ENCODE peak calls at places on chromosome 5, in eight cellular contexts. U is HepG2, G is suprapubic skin, K is Calu3, Z is EH, R is heart left ventricle, D is HS-5, Y is T-helper 9 cell. F is an unnamed sample.
A peak's percentile ranks its signal among the peaks of the same experiment; 100 is the strongest.

GRCh38 chr5:168443950-168444700 is 42.1 kb upstream of the RARS1 start:
- DNase-seq in G (no peak), U (no peak), Z (no peak), K (no peak), R (no peak), D (no peak), Y (no peak), F (no peak)

GRCh38 chr5:87245451-87245850 is 22.2 kb upstream of the RASA1 start:
- DNase-seq in G (no peak), D (no peak), K (no peak), R (no peak), Y (no peak), U (no peak), Z (no peak), F (no peak)

GRCh38 chr5:72821776-72822175 is 5.3 kb downstream of the TNPO1 start:
- DNase-seq in G (no peak), Z (no peak), R (no peak), K (no peak), Y (no peak), D (no peak), U (no peak), F (no peak)

GRCh38 chr5:56270058-56270457 is 36.9 kb upstream of the ANKRD55 start:
- DNase-seq in R (no peak), D (no peak), U (peak; percentile 38), K (no peak), Z (peak; percentile 12), G (no peak), Y (no peak), F (no peak)

GRCh38 chr5:142059304-142059940 is 46.6 kb upstream of the GNPDA1 start:
- DNase-seq in G (no peak), D (no peak), U (peak; percentile 20), R (peak; percentile 46), Y (no peak), Z (peak; percentile 46), K (no peak), F (no peak)

GRCh38 chr5:125668904-125669303 is 754.3 kb upstream of the GRAMD2B start:
- DNase-seq in U (no peak), K (peak; percentile 4), G (no peak), R (no peak), D (no peak), Z (no peak), Y (no peak), F (peak; percentile 47)

GRCh38 chr5:139743001-139743771 is 52.4 kb upstream of the PSD2 start:
- DNase-seq in R (no peak), G (no peak), Y (no peak), Z (no peak), U (no peak), D (no peak), K (no peak), F (no peak)

GRCh38 chr5:1481999-1482381 is 36.8 kb upstream of the SLC6A3 start:
- DNase-seq in K (no peak), Y (no peak), R (no peak), Z (no peak), D (no peak), G (no peak), U (no peak), F (no peak)

GRCh38 chr5:141855265-141856029 is 22.8 kb downstream of the PCDH1 start:
- DNase-seq in D (no peak), R (peak; percentile 72), G (no peak), Z (no peak), U (no peak), K (peak; percentile 63), Y (no peak), F (no peak)

GRCh38 chr5:122323132-122323548 is 11.1 kb downstream of the SNCAIP start:
- DNase-seq in Z (no peak), U (no peak), D (no peak), G (no peak), R (no peak), K (no peak), Y (no peak), F (no peak)

GRCh38 chr5:67156976-67157583 is 39.5 kb downstream of the CD180 start:
- DNase-seq in G (no peak), Y (peak; percentile 48), K (peak; percentile 64), R (no peak), D (peak; percentile 6), U (peak; percentile 22), Z (peak; percentile 37), F (no peak)